ENCODE peak calls at places on chromosome 1, in six cellular contexts. D, M, G, E, K and Z are unnamed samples.

GRCh38 chr1:61452354-61452990 is 272.5 kb downstream of the TM2D1 start:
- DNase-seq in D (no peak), M (no peak), K (no peak), E (no peak), G (no peak), Z (no peak)

GRCh38 chr1:226511296-226511695 is 37.3 kb upstream of the STUM start:
- DNase-seq in M (no peak), E (no peak), K (no peak), D (no peak), G (no peak), Z (no peak)

GRCh38 chr1:115240321-115240720 is 97.7 kb downstream of the NGF start:
- DNase-seq in E (no peak), G (no peak), M (no peak), D (no peak), K (no peak), Z (no peak)

GRCh38 chr1:160489513-160490261 is 33.4 kb downstream of the SLAMF6 start:
- DNase-seq in G (no peak), D (no peak), M (no peak), K (no peak), E (no peak), Z (no peak)

GRCh38 chr1:39258925-39259244 is 54.4 kb downstream of the MACF1 start:
- DNase-seq in D (no peak), G (no peak), E (no peak), M (no peak), K (no peak), Z (no peak)

GRCh38 chr1:67227196-67227595 is 60.9 kb downstream of the IL23R start:
- DNase-seq in K (no peak), G (no peak), M (no peak), D (no peak), E (no peak), Z (no peak)

GRCh38 chr1:220788146-220788545 is 1.4 kb downstream of the MTARC1 start:
- DNase-seq in K (no peak), M (no peak), G (no peak), E (no peak), D (no peak), Z (no peak)

GRCh38 chr1:167294528-167294927 is 73.8 kb downstream of the POU2F1 start:
- DNase-seq in K (no peak), D (no peak), E (no peak), M (no peak), G (no peak), Z (no peak)

GRCh38 chr1:117605164-117605810 is 561 bp upstream of the TENT5C start:
- DNase-seq in E (peak; percentile 61), G (no peak), D (no peak), K (peak; percentile 51), M (no peak), Z (no peak)

GRCh38 chr1:80181418-80181817 is 1174.9 kb upstream of the ADGRL4 start:
- DNase-seq in K (no peak), D (no peak), E (no peak), M (no peak), G (no peak), Z (no peak)

GRCh38 chr1:147897789-147898188 is 4.8 kb upstream of the GJA8 start:
- DNase-seq in D (no peak), E (no peak), K (no peak), G (no peak), M (no peak), Z (no peak)

GRCh38 chr1:243756529-243756928 is 93.5 kb downstream of the AKT3 start:
- DNase-seq in K (no peak), G (no peak), M (no peak), D (no peak), E (no peak), Z (no peak)

GRCh38 chr1:95381980-95382379 is 148.0 kb downstream of the RWDD3 start:
- DNase-seq in G (no peak), E (no peak), D (no peak), M (no peak), K (no peak), Z (no peak)

GRCh38 chr1:167082511-167083027 is 7.6 kb downstream of the GPA33 start:
- DNase-seq in G (peak; percentile 77), K (no peak), M (no peak), D (no peak), E (no peak), Z (no peak)

GRCh38 chr1:76158126-76158525 is 83.6 kb downstream of the ST6GALNAC3 start:
- DNase-seq in G (no peak), K (no peak), M (no peak), E (no peak), D (no peak), Z (no peak)
- TF ChIP-seq CTCF in G (no peak), K (no peak), M (no peak), E (no peak), D (no peak), Z (no peak)

GRCh38 chr1:89126234-89126580 is 293 bp upstream of the GBP2 start:
- DNase-seq in E (no peak), M (no peak), D (no peak), G (no peak), K (no peak), Z (no peak)

GRCh38 chr1:89125571-89126233 is at the start of gene GBP2:
- DNase-seq in M (no peak), D (peak; percentile 22), G (peak; percentile 10), K (no peak), E (peak; percentile 33), Z (peak; percentile 32)

GRCh38 chr1:89126602-89127001 is 688 bp upstream of the GBP2 start:
- DNase-seq in D (no peak), K (no peak), G (no peak), E (no peak), M (no peak), Z (no peak)

GRCh38 chr1:89133747-89134146 is 7.8 kb upstream of the GBP2 start:
- DNase-seq in K (no peak), D (no peak), E (no peak), M (no peak), G (no peak), Z (no peak)

DNA sequence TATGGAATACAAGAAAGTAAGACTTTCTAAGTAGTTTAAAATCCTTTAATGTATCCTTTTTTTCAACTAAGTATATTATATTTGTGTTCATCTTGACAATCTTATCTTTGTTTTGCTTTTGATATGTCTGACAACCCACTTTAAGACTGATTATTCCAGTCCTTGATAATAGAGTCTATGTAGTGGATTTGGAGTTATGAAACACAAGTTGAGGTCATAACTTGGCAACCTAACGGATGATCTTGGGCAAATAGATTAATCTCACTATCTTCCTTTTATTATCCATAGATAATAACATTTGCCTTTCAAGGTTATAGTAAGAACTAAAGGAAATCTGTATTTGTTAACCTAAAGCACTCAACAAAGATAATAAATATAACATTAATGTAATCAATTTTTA is 4.8 kb upstream of the GBP2 start:
- DNase-seq in D (no peak), G (no peak), K (no peak), M (no peak), E (no peak), Z (no peak)
- TF ChIP-seq CTCF in D (no peak), G (no peak), K (no peak), M (no peak), E (no peak), Z (no peak)

DNA sequence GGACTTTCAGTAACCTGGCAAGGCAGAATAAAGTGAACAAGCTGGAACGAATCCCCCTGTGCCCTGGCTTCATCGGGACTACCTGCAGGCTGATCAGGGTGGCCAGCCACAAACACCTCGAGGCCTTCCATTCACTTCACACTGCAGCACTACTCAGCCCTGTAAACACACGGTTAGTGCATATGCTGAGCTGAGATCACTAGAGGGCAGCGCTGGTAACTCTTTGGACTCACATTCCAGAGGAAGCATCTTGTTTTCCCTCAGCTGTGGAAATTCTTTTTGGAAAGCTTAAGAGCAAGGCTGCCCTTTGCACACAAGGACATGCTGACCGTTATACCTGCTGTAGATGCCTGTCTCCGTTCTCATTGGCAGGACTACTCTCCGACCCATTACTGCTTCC is 32.1 kb downstream of the PCSK9 start:
- DNase-seq in M (no peak), K (peak; percentile 79), D (no peak), G (peak; percentile 44), E (no peak), Z (no peak)
- TF ChIP-seq CTCF in M (peak; percentile 5), K (peak; percentile 69), D (no peak), G (peak; percentile 40), E (no peak), Z (peak; percentile 58)

GRCh38 chr1:83849191-83850061 is 149.5 kb downstream of the TTLL7 start:
- DNase-seq in K (no peak), E (no peak), M (no peak), D (no peak), G (no peak), Z (no peak)
- TF ChIP-seq CTCF in K (no peak), E (no peak), M (no peak), D (no peak), G (no peak), Z (no peak)

GRCh38 chr1:52593495-52593894 is 8.7 kb upstream of the GPX7 start:
- DNase-seq in E (no peak), M (no peak), G (no peak), K (no peak), D (no peak), Z (no peak)

GRCh38 chr1:52588535-52588934 is 13.6 kb upstream of the GPX7 start:
- DNase-seq in K (no peak), M (no peak), E (no peak), G (no peak), D (no peak), Z (no peak)

GRCh38 chr1:52595061-52595460 is 7.1 kb upstream of the GPX7 start:
- DNase-seq in K (no peak), G (no peak), E (no peak), M (no peak), D (no peak), Z (no peak)

GRCh38 chr1:52590275-52590674 is 11.9 kb upstream of the GPX7 start:
- DNase-seq in E (no peak), G (no peak), K (peak; percentile 31), M (no peak), D (no peak), Z (no peak)

DNA sequence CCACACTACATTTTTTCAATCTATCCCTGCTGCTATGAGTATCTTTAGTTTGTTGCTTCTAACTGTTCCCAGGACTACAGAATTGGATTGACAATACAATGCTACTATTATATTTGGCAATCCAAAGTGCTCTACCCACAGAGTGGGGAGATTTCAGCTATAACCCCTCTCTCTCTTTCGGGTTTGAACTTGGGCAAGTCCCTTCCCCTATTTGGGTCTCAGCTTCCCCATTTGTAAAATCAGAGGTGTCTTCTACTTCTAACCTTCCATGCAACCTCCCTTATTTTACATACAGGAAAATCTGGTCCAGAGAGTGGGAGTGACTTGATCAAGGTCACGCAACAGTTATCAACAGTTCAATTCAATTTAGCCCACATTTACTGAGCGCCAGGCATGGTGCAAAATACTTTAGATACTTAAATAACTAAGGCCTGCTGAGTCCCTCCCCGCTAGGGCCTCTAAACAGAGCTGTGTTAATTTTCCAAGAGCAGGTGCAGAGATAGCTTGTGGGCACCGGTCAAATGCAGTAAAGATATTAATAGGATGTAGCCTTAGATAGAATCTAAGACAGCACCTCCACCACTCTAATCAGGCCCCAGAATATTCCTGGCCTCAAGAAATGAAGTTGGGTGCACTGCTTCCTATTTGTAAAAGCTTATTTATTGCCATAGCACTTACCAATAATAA is 9.4 kb upstream of the GPX7 start:
- DNase-seq in K (no peak), G (no peak), D (no peak), E (no peak), M (no peak), Z (no peak)
- TF ChIP-seq CTCF in K (no peak), G (no peak), D (no peak), E (no peak), M (no peak), Z (no peak)

DNA sequence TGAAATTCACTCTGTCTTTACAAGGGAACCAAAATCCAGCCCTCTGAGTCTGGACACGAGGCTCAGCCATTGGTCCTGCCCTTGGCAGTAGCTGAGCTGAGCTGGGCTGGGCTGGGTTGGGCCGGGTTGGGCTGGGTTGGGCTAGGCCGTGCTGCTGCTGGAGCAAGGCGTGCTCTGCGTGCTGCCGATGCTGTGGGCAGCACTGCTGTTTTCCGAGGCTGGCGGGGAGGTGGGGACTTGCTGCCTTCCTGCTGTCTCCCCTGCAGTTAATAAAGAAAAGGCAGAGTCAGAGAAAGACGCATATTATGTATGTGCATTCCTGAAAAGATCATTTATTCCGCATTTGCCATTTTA is 182.9 kb downstream of the CDC7 start:
- DNase-seq in M (no peak), E (no peak), D (no peak), K (no peak), G (no peak), Z (no peak)
- TF ChIP-seq CTCF in M (no peak), E (no peak), D (no peak), K (no peak), G (no peak), Z (no peak)